ENCODE peak calls at places on chromosome 12, in nine cellular contexts. One of them, this sample, is unnamed. For H3K9me3, the result is how much of the 10 kb centered on the place peaks cover.

GRCh38 chr12:118061876-118062791 is 1.2 kb upstream of the WSB2 start:
- DNase-seq in right cardiac atrium: peak
- DNase-seq in astrocyte: peak
- DNase-seq in neural progenitor cell: peak
- DNase-seq in Caco-2: peak
- DNase-seq in heart right ventricle: peak
- DNase-seq in gastrocnemius medialis: no peak
- DNase-seq in IMR-90: peak
- DNase-seq in colonic mucosa: peak
- DNase-seq in this sample: peak

GRCh38 chr12:91182664-91183455 is at the start of gene DCN:
- DNase-seq in neural progenitor cell: no peak
- DNase-seq in colonic mucosa: no peak
- DNase-seq in astrocyte: peak
- DNase-seq in Caco-2: no peak
- DNase-seq in gastrocnemius medialis: no peak
- DNase-seq in heart right ventricle: no peak
- DNase-seq in right cardiac atrium: no peak
- DNase-seq in IMR-90: peak
- DNase-seq in this sample: no peak

GRCh38 chr12:49549735-49550710 is 11.2 kb downstream of the KCNH3 start:
- DNase-seq in Caco-2: no peak
- DNase-seq in IMR-90: no peak
- DNase-seq in astrocyte: no peak
- DNase-seq in heart right ventricle: no peak
- DNase-seq in right cardiac atrium: no peak
- DNase-seq in colonic mucosa: no peak
- DNase-seq in neural progenitor cell: no peak
- DNase-seq in gastrocnemius medialis: no peak
- DNase-seq in this sample: no peak

GRCh38 chr12:90622431-90622830 is 332.5 kb downstream of the CCER1 start:
- DNase-seq in right cardiac atrium: no peak
- DNase-seq in heart right ventricle: no peak
- DNase-seq in gastrocnemius medialis: no peak
- DNase-seq in Caco-2: no peak
- DNase-seq in neural progenitor cell: no peak
- DNase-seq in IMR-90: peak
- DNase-seq in colonic mucosa: no peak
- DNase-seq in astrocyte: peak
- DNase-seq in this sample: peak

GRCh38 chr12:3604281-3604680 is 113.3 kb downstream of the PRMT8 start:
- DNase-seq in right cardiac atrium: no peak
- DNase-seq in neural progenitor cell: peak
- DNase-seq in gastrocnemius medialis: no peak
- DNase-seq in colonic mucosa: no peak
- DNase-seq in astrocyte: no peak
- DNase-seq in heart right ventricle: no peak
- DNase-seq in Caco-2: no peak
- DNase-seq in IMR-90: no peak
- DNase-seq in this sample: no peak

GRCh38 chr12:115619889-115620288 is 657.6 kb downstream of the MED13L start:
- DNase-seq in Caco-2: no peak
- DNase-seq in colonic mucosa: no peak
- DNase-seq in right cardiac atrium: no peak
- DNase-seq in heart right ventricle: no peak
- DNase-seq in IMR-90: no peak
- DNase-seq in neural progenitor cell: no peak
- DNase-seq in gastrocnemius medialis: no peak
- DNase-seq in astrocyte: no peak
- DNase-seq in this sample: no peak

GRCh38 chr12:75905975-75906374 is 125.6 kb downstream of the PHLDA1 start:
- DNase-seq in colonic mucosa: no peak
- DNase-seq in astrocyte: no peak
- DNase-seq in Caco-2: no peak
- DNase-seq in gastrocnemius medialis: no peak
- DNase-seq in right cardiac atrium: no peak
- DNase-seq in IMR-90: no peak
- DNase-seq in heart right ventricle: no peak
- DNase-seq in neural progenitor cell: no peak
- DNase-seq in this sample: no peak

GRCh38 chr12:123089631-123090353 is 61.1 kb downstream of the PITPNM2 start:
- DNase-seq in gastrocnemius medialis: no peak
- DNase-seq in right cardiac atrium: no peak
- DNase-seq in neural progenitor cell: no peak
- DNase-seq in heart right ventricle: no peak
- DNase-seq in astrocyte: peak
- DNase-seq in colonic mucosa: no peak
- DNase-seq in IMR-90: peak
- DNase-seq in Caco-2: no peak
- DNase-seq in this sample: peak

GRCh38 chr12:19161251-19161650 is 31.7 kb downstream of the PLEKHA5 start:
- DNase-seq in Caco-2: no peak
- DNase-seq in astrocyte: no peak
- DNase-seq in colonic mucosa: no peak
- DNase-seq in IMR-90: no peak
- DNase-seq in neural progenitor cell: no peak
- DNase-seq in gastrocnemius medialis: no peak
- DNase-seq in right cardiac atrium: no peak
- DNase-seq in heart right ventricle: no peak
- DNase-seq in this sample: no peak

GRCh38 chr12:6955462-6956331 is 4.5 kb downstream of the PTPN6 start:
- DNase-seq in right cardiac atrium: no peak
- DNase-seq in IMR-90: no peak
- DNase-seq in heart right ventricle: no peak
- DNase-seq in colonic mucosa: no peak
- DNase-seq in astrocyte: no peak
- DNase-seq in gastrocnemius medialis: no peak
- DNase-seq in Caco-2: no peak
- DNase-seq in neural progenitor cell: no peak
- DNase-seq in this sample: no peak

GRCh38 chr12:127416796-127417195 is 850.2 kb upstream of the TMEM132C start:
- DNase-seq in heart right ventricle: no peak
- DNase-seq in Caco-2: no peak
- DNase-seq in colonic mucosa: no peak
- DNase-seq in IMR-90: peak
- DNase-seq in right cardiac atrium: no peak
- DNase-seq in astrocyte: peak
- DNase-seq in gastrocnemius medialis: no peak
- DNase-seq in neural progenitor cell: no peak
- DNase-seq in this sample: peak

GRCh38 chr12:120751389-120751788 is 25.8 kb downstream of the ACADS start:
- DNase-seq in right cardiac atrium: no peak
- DNase-seq in IMR-90: no peak
- DNase-seq in Caco-2: no peak
- DNase-seq in colonic mucosa: no peak
- DNase-seq in neural progenitor cell: no peak
- DNase-seq in astrocyte: no peak
- DNase-seq in heart right ventricle: no peak
- DNase-seq in gastrocnemius medialis: no peak
- DNase-seq in this sample: no peak

GRCh38 chr12:116718578-116719454 is 19.1 kb downstream of the SPRING1 start:
- DNase-seq in IMR-90: peak
- DNase-seq in gastrocnemius medialis: no peak
- DNase-seq in astrocyte: peak
- DNase-seq in Caco-2: no peak
- DNase-seq in neural progenitor cell: no peak
- DNase-seq in colonic mucosa: no peak
- DNase-seq in right cardiac atrium: no peak
- DNase-seq in heart right ventricle: no peak
- DNase-seq in this sample: no peak

GRCh38 chr12:75933136-75933535 is 98.4 kb downstream of the PHLDA1 start:
- DNase-seq in neural progenitor cell: no peak
- DNase-seq in astrocyte: peak
- DNase-seq in IMR-90: peak
- DNase-seq in Caco-2: no peak
- DNase-seq in heart right ventricle: no peak
- DNase-seq in right cardiac atrium: no peak
- DNase-seq in gastrocnemius medialis: no peak
- DNase-seq in colonic mucosa: no peak
- DNase-seq in this sample: peak

GRCh38 chr12:66169221-66170170 is at the start of gene TMBIM4:
- DNase-seq in gastrocnemius medialis: peak
- DNase-seq in astrocyte: peak
- DNase-seq in Caco-2: peak
- DNase-seq in IMR-90: peak
- DNase-seq in neural progenitor cell: peak
- DNase-seq in heart right ventricle: peak
- DNase-seq in right cardiac atrium: peak
- DNase-seq in colonic mucosa: peak
- DNase-seq in this sample: peak

GRCh38 chr12:66165141-66165540 is 4.7 kb downstream of the TMBIM4 start:
- DNase-seq in gastrocnemius medialis: no peak
- DNase-seq in Caco-2: no peak
- DNase-seq in neural progenitor cell: no peak
- DNase-seq in right cardiac atrium: no peak
- DNase-seq in colonic mucosa: no peak
- DNase-seq in heart right ventricle: no peak
- DNase-seq in astrocyte: no peak
- DNase-seq in IMR-90: no peak
- DNase-seq in this sample: no peak

GRCh38 chr12:66164349-66164821 is 5.4 kb downstream of the TMBIM4 start:
- DNase-seq in IMR-90: peak
- DNase-seq in gastrocnemius medialis: no peak
- DNase-seq in Caco-2: no peak
- DNase-seq in astrocyte: peak
- DNase-seq in right cardiac atrium: no peak
- DNase-seq in neural progenitor cell: no peak
- DNase-seq in colonic mucosa: no peak
- DNase-seq in heart right ventricle: no peak
- DNase-seq in this sample: no peak

GRCh38 chr12:66168410-66168809 is 1.4 kb downstream of the TMBIM4 start:
- DNase-seq in heart right ventricle: no peak
- DNase-seq in right cardiac atrium: no peak
- DNase-seq in IMR-90: no peak
- DNase-seq in gastrocnemius medialis: no peak
- DNase-seq in neural progenitor cell: no peak
- DNase-seq in astrocyte: no peak
- DNase-seq in colonic mucosa: no peak
- DNase-seq in Caco-2: no peak
- DNase-seq in this sample: peak

DNA sequence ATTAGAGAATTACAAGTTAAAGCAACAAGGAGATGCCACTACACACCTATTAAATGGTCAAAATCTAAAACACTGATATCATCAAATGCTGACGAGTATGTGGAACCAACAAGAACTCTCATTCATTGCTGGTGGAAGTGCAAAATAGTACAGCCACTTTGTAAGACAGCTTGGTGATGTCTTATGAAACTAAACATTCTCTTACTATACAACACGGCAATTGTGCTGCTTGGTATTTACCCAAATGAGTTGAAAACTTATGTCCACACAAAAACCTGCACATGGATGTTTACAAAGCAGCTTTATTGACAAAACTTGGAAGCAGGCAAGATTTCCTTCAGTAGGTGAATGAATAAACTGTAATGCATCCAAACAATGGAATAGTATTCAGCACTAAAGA is 3.2 kb downstream of the TMBIM4 start:
- DNase-seq in neural progenitor cell: no peak
- DNase-seq in heart right ventricle: no peak
- DNase-seq in astrocyte: no peak
- DNase-seq in right cardiac atrium: no peak
- DNase-seq in Caco-2: no peak
- DNase-seq in colonic mucosa: no peak
- DNase-seq in gastrocnemius medialis: no peak
- DNase-seq in IMR-90: no peak
- DNase-seq in this sample: no peak
- H3K9me3 ChIP-seq in neural progenitor cell: under half
- H3K9me3 ChIP-seq in heart right ventricle: under half
- H3K9me3 ChIP-seq in astrocyte: under half
- H3K9me3 ChIP-seq in right cardiac atrium: under half
- H3K9me3 ChIP-seq in Caco-2: under half
- H3K9me3 ChIP-seq in colonic mucosa: under half
- H3K9me3 ChIP-seq in gastrocnemius medialis: under half
- H3K9me3 ChIP-seq in IMR-90: under half
- H3K9me3 ChIP-seq in this sample: under half

GRCh38 chr12:26711072-26711471 is 121.9 kb downstream of the ITPR2 start:
- DNase-seq in colonic mucosa: no peak
- DNase-seq in gastrocnemius medialis: no peak
- DNase-seq in right cardiac atrium: no peak
- DNase-seq in astrocyte: no peak
- DNase-seq in Caco-2: no peak
- DNase-seq in neural progenitor cell: no peak
- DNase-seq in heart right ventricle: no peak
- DNase-seq in IMR-90: no peak
- DNase-seq in this sample: no peak

GRCh38 chr12:26715232-26715631 is 117.8 kb downstream of the ITPR2 start:
- DNase-seq in Caco-2: no peak
- DNase-seq in gastrocnemius medialis: no peak
- DNase-seq in colonic mucosa: no peak
- DNase-seq in heart right ventricle: no peak
- DNase-seq in astrocyte: no peak
- DNase-seq in right cardiac atrium: no peak
- DNase-seq in IMR-90: no peak
- DNase-seq in neural progenitor cell: no peak
- DNase-seq in this sample: no peak

GRCh38 chr12:26713885-26714383 is 119.1 kb downstream of the ITPR2 start:
- DNase-seq in IMR-90: no peak
- DNase-seq in right cardiac atrium: no peak
- DNase-seq in Caco-2: no peak
- DNase-seq in gastrocnemius medialis: no peak
- DNase-seq in colonic mucosa: no peak
- DNase-seq in neural progenitor cell: no peak
- DNase-seq in astrocyte: no peak
- DNase-seq in heart right ventricle: no peak
- DNase-seq in this sample: no peak

GRCh38 chr12:26711569-26711968 is 121.4 kb downstream of the ITPR2 start:
- DNase-seq in colonic mucosa: no peak
- DNase-seq in right cardiac atrium: no peak
- DNase-seq in gastrocnemius medialis: no peak
- DNase-seq in astrocyte: no peak
- DNase-seq in heart right ventricle: no peak
- DNase-seq in neural progenitor cell: no peak
- DNase-seq in IMR-90: no peak
- DNase-seq in Caco-2: no peak
- DNase-seq in this sample: no peak

GRCh38 chr12:26712892-26713291 is 120.1 kb downstream of the ITPR2 start:
- DNase-seq in colonic mucosa: no peak
- DNase-seq in IMR-90: no peak
- DNase-seq in heart right ventricle: no peak
- DNase-seq in Caco-2: no peak
- DNase-seq in gastrocnemius medialis: no peak
- DNase-seq in neural progenitor cell: peak
- DNase-seq in right cardiac atrium: no peak
- DNase-seq in astrocyte: no peak
- DNase-seq in this sample: no peak
- H3K4me3 ChIP-seq in colonic mucosa: no peak
- H3K4me3 ChIP-seq in IMR-90: no peak
- H3K4me3 ChIP-seq in heart right ventricle: no peak
- H3K4me3 ChIP-seq in Caco-2: no peak
- H3K4me3 ChIP-seq in gastrocnemius medialis: no peak
- H3K4me3 ChIP-seq in neural progenitor cell: no peak
- H3K4me3 ChIP-seq in right cardiac atrium: no peak
- H3K4me3 ChIP-seq in astrocyte: no peak
- H3K4me3 ChIP-seq in this sample: no peak

GRCh38 chr12:133201888-133202287 is 20.6 kb downstream of the ZNF268 start:
- DNase-seq in gastrocnemius medialis: no peak
- DNase-seq in IMR-90: no peak
- DNase-seq in neural progenitor cell: no peak
- DNase-seq in heart right ventricle: no peak
- DNase-seq in Caco-2: no peak
- DNase-seq in astrocyte: no peak
- DNase-seq in colonic mucosa: no peak
- DNase-seq in right cardiac atrium: no peak
- DNase-seq in this sample: no peak
- H3K9me3 ChIP-seq in gastrocnemius medialis: half or more
- H3K9me3 ChIP-seq in IMR-90: under half
- H3K9me3 ChIP-seq in neural progenitor cell: half or more
- H3K9me3 ChIP-seq in heart right ventricle: under half
- H3K9me3 ChIP-seq in Caco-2: half or more
- H3K9me3 ChIP-seq in astrocyte: under half
- H3K9me3 ChIP-seq in colonic mucosa: under half
- H3K9me3 ChIP-seq in right cardiac atrium: under half
- H3K9me3 ChIP-seq in this sample: half or more

GRCh38 chr12:5047729-5048128 is 4.0 kb downstream of the KCNA5 start:
- DNase-seq in right cardiac atrium: no peak
- DNase-seq in astrocyte: no peak
- DNase-seq in colonic mucosa: no peak
- DNase-seq in IMR-90: no peak
- DNase-seq in neural progenitor cell: no peak
- DNase-seq in gastrocnemius medialis: no peak
- DNase-seq in Caco-2: no peak
- DNase-seq in heart right ventricle: no peak
- DNase-seq in this sample: no peak
- H3K4me3 ChIP-seq in right cardiac atrium: peak
- H3K4me3 ChIP-seq in astrocyte: no peak
- H3K4me3 ChIP-seq in colonic mucosa: no peak
- H3K4me3 ChIP-seq in IMR-90: no peak
- H3K4me3 ChIP-seq in neural progenitor cell: peak
- H3K4me3 ChIP-seq in gastrocnemius medialis: no peak
- H3K4me3 ChIP-seq in Caco-2: no peak
- H3K4me3 ChIP-seq in heart right ventricle: no peak
- H3K4me3 ChIP-seq in this sample: no peak

This sample was measured in MG63.